ENCODE peak calls at places on chromosomes 1 and 21, in ten cellular contexts. D, V, O, T, F, P, E, Q, Z and K are unnamed samples.

GRCh38 chr21:16072692-16073091 is 342.9 kb downstream of the USP25 start:
- DNase-seq in D (no peak), V (no peak), O (no peak), T (no peak), F (no peak), P (peak), E (no peak), Q (peak), Z (peak), K (no peak)

GRCh38 chr1:79226963-79227362 is 220.4 kb upstream of the ADGRL4 start:
- DNase-seq in D (no peak), V (no peak), O (no peak), T (no peak), F (no peak), P (no peak), E (no peak), Q (no peak), Z (no peak), K (no peak)

GRCh38 chr1:112866151-112866550 is 89.8 kb downstream of the SLC16A1 start:
- DNase-seq in D (no peak), V (peak), O (no peak), T (no peak), F (no peak), P (no peak), E (no peak), Q (peak), Z (peak), K (no peak)

GRCh38 chr1:214002472-214002871 is 14.7 kb downstream of the PROX1 start:
- DNase-seq in D (no peak), V (no peak), O (no peak), T (no peak), F (no peak), P (peak), E (no peak), Q (peak), Z (peak), K (no peak)

GRCh38 chr1:89938171-89939055 is 56.5 kb upstream of the ZNF326 start:
- DNase-seq in D (no peak), V (peak), O (no peak), T (no peak), F (no peak), P (no peak), E (no peak), Q (peak), Z (peak), K (no peak)

GRCh38 chr1:196545239-196545638 is 63.0 kb downstream of the KCNT2 start:
- DNase-seq in D (no peak), V (no peak), O (no peak), T (no peak), F (no peak), P (no peak), E (no peak), Q (no peak), Z (no peak), K (no peak)

GRCh38 chr1:224080082-224080774 is 33.7 kb upstream of the FBXO28 start:
- DNase-seq in D (no peak), V (peak), O (no peak), T (no peak), F (no peak), P (peak), E (no peak), Q (peak), Z (peak), K (no peak)

GRCh38 chr1:41735587-41736290 is 183.0 kb downstream of the HIVEP3 start:
- DNase-seq in D (no peak), V (no peak), O (no peak), T (no peak), F (no peak), P (peak), E (no peak), Q (no peak), Z (peak), K (no peak)

GRCh38 chr21:35204125-35204524 is 155.0 kb upstream of the RUNX1 start:
- DNase-seq in D (no peak), V (no peak), O (no peak), T (no peak), F (no peak), P (no peak), E (no peak), Q (peak), Z (no peak), K (no peak)